ENCODE peak calls at places on chromosomes 6 and 20, in seven cellular contexts. T is stromal cell of bone marrow; Z is CD8-positive, alpha-beta memory T cell; B is K562; P is WTC11; D is RPMI7951; C is left ventricle myocardium inferior. H is an unnamed sample.
A peak's percentile ranks its signal among the peaks of the same experiment; 100 is the strongest.

GRCh38 chr6:71489736-71490135 is 201.1 kb downstream of the OGFRL1 start:
- DNase-seq in T (peak; percentile 68), Z (no peak), B (no peak), P (peak; percentile 11), D (peak; percentile 90), C (no peak), H (no peak)

GRCh38 chr20:20083796-20084195 is 31.5 kb downstream of the CFAP61 start:
- DNase-seq in T (no peak), Z (no peak), B (peak; percentile 10), P (no peak), D (peak; percentile 60), C (no peak), H (no peak)

GRCh38 chr20:56211051-56211450 is 37.5 kb upstream of the MC3R start:
- DNase-seq in T (no peak), Z (no peak), B (no peak), P (no peak), D (no peak), C (no peak), H (no peak)

GRCh38 chr20:3046677-3047462 is 1.0 kb downstream of the MRPS26 start:
- DNase-seq in T (no peak), Z (no peak), B (peak; percentile 18), P (no peak), D (no peak), C (no peak), H (no peak)

GRCh38 chr6:144264270-144265060 is 20.7 kb upstream of the UTRN start:
- DNase-seq in T (no peak), Z (no peak), B (no peak), P (no peak), D (peak; percentile 96), C (no peak), H (no peak)

GRCh38 chr20:20463933-20464374 is 96.0 kb downstream of the INSM1 start:
- DNase-seq in T (no peak), Z (no peak), B (no peak), P (peak; percentile 61), D (no peak), C (no peak), H (no peak)

GRCh38 chr6:946546-946945 is 253.6 kb upstream of the EXOC2 start:
- DNase-seq in T (peak; percentile 6), Z (no peak), B (no peak), P (no peak), D (peak; percentile 14), C (no peak), H (no peak)

GRCh38 chr6:87154641-87155271 is 609 bp upstream of the ZNF292 start:
- DNase-seq in T (peak; percentile 59), Z (peak; percentile 66), B (peak; percentile 72), P (no peak), D (peak; percentile 88), C (no peak), H (no peak)

GRCh38 chr6:55670850-55671413 is 91.9 kb upstream of the HMGCLL1 start:
- DNase-seq in T (no peak), Z (no peak), B (no peak), P (no peak), D (no peak), C (no peak), H (no peak)

H was measured in Right ventricle myocardium inferior.